ENCODE peak calls at places on chromosome 22, in eight cellular contexts. R is GM19239, J is tibial nerve, B is BJ, W is colonic mucosa, C is AG20443, F is left ventricle myocardium inferior, N is mammary epithelial cell. K is an unnamed sample.
A peak's percentile ranks its signal among the peaks of the same experiment; 100 is the strongest.

GRCh38 chr22:25911243-25911972 is 169.4 kb downstream of the MYO18B start:
- DNase-seq in R (no peak), W (no peak), J (no peak), N (no peak), F (no peak), C (no peak), B (no peak), K (no peak)

GRCh38 chr22:23216331-23217170 is 36.2 kb downstream of the BCR start:
- DNase-seq in R (no peak), F (no peak), N (no peak), C (no peak), J (no peak), W (no peak), B (no peak), K (peak; percentile 82)

GRCh38 chr22:44380716-44381500 is 68.2 kb upstream of the SHISAL1 start:
- DNase-seq in F (no peak), J (no peak), N (no peak), W (no peak), R (no peak), B (no peak), C (peak; percentile 54), K (no peak)

GRCh38 chr22:32754413-32755041 is 47.0 kb upstream of the TIMP3 start:
- DNase-seq in R (no peak), N (peak; percentile 42), J (peak; percentile 45), B (no peak), C (peak; percentile 76), F (peak; percentile 60), W (no peak), K (no peak)

GRCh38 chr22:38177044-38177443 is 4.6 kb downstream of the PLA2G6 start:
- DNase-seq in R (no peak), J (no peak), B (no peak), N (no peak), W (no peak), C (no peak), F (no peak), K (no peak)

GRCh38 chr22:44384563-44384940 is 71.8 kb upstream of the SHISAL1 start:
- DNase-seq in W (no peak), F (no peak), R (no peak), J (no peak), N (no peak), C (no peak), B (no peak), K (no peak)

GRCh38 chr22:17083811-17084540 is 824 bp upstream of the IL17RA start:
- DNase-seq in W (no peak), F (no peak), N (no peak), R (no peak), J (no peak), C (no peak), B (no peak), K (no peak)

GRCh38 chr22:46652930-46653331 is 32.7 kb downstream of the GRAMD4 start:
- DNase-seq in C (no peak), R (no peak), F (peak; percentile 47), J (no peak), B (no peak), N (no peak), W (no peak), K (no peak)

GRCh38 chr22:40709752-40710413 is 30.6 kb downstream of the MCHR1 start:
- DNase-seq in C (peak; percentile 56), B (no peak), R (no peak), F (peak; percentile 65), J (peak; percentile 32), W (no peak), N (no peak), K (no peak)

GRCh38 chr22:46092646-46093410 is 57.5 kb upstream of the PPARA start:
- DNase-seq in F (peak; percentile 12), R (no peak), J (no peak), N (no peak), B (no peak), W (no peak), C (no peak), K (no peak)

GRCh38 chr22:38959574-38959973 is 2.2 kb downstream of the APOBEC3A start:
- DNase-seq in W (no peak), R (no peak), C (no peak), F (no peak), J (no peak), B (no peak), N (no peak), K (no peak)

GRCh38 chr22:20516399-20516798 is 9.0 kb downstream of the MED15 start:
- DNase-seq in J (no peak), B (no peak), W (no peak), R (no peak), C (no peak), F (no peak), N (no peak), K (no peak)

GRCh38 chr22:17785185-17786184 is 11.2 kb upstream of the BID start:
- DNase-seq in C (peak; percentile 70), W (peak; percentile 84), F (peak; percentile 54), B (no peak), J (no peak), N (peak; percentile 39), R (no peak), K (no peak)

GRCh38 chr22:31639640-31640039 is 22.4 kb downstream of the PISD start:
- DNase-seq in F (no peak), C (no peak), J (no peak), W (no peak), R (no peak), B (no peak), N (peak; percentile 73), K (no peak)

GRCh38 chr22:30305519-30305905 is 16.2 kb upstream of the CASTOR1 start:
- DNase-seq in J (peak; percentile 67), N (no peak), R (no peak), F (peak; percentile 78), W (peak; percentile 73), B (no peak), C (peak; percentile 32), K (peak; percentile 71)

GRCh38 chr22:40436460-40437431 is 66.4 kb downstream of the SGSM3 start:
- DNase-seq in W (no peak), R (no peak), J (peak; percentile 22), B (no peak), N (peak; percentile 44), F (peak; percentile 41), C (peak; percentile 47), K (peak; percentile 63)

GRCh38 chr22:23306438-23306921 is 126.2 kb downstream of the BCR start:
- DNase-seq in N (peak; percentile 53), J (no peak), C (peak; percentile 57), B (no peak), W (no peak), R (no peak), F (no peak), K (no peak)

GRCh38 chr22:22144858-22145257 is 99.7 kb upstream of the VPREB1 start:
- DNase-seq in W (no peak), N (no peak), B (no peak), R (no peak), F (no peak), J (no peak), C (no peak), K (no peak)

GRCh38 chr22:37999236-37999635 is 14.9 kb upstream of the SOX10 start:
- DNase-seq in R (no peak), J (no peak), C (no peak), F (no peak), N (peak; percentile 84), B (no peak), W (no peak), K (no peak)

GRCh38 chr22:40535189-40535512 is 101.4 kb downstream of the MRTFA start:
- DNase-seq in F (no peak), W (no peak), J (no peak), B (no peak), N (no peak), R (no peak), C (no peak), K (no peak)

GRCh38 chr22:37808294-37808657 is 542 bp downstream of the GCAT start:
- DNase-seq in C (no peak), R (no peak), B (no peak), F (no peak), N (peak; percentile 19), J (no peak), W (no peak), K (no peak)